ENCODE peak calls at places on chromosome 2, in five cellular contexts. V, E, U, T and W are unnamed samples.

GRCh38 chr2:15893689-15894325 is 46.5 kb upstream of the MYCN start:
- DNase-seq in V (no peak), E (peak), U (no peak), T (no peak), W (no peak)

GRCh38 chr2:13654416-13654815 is 937.7 kb downstream of the TRIB2 start:
- DNase-seq in V (no peak), E (no peak), U (no peak), T (no peak), W (no peak)

GRCh38 chr2:164992818-164993217 is 37.5 kb upstream of the SLC38A11 start:
- DNase-seq in V (peak), E (peak), U (peak), T (peak), W (peak)

GRCh38 chr2:218051908-218052307 is 17.1 kb upstream of the RUFY4 start:
- DNase-seq in V (no peak), E (no peak), U (no peak), T (no peak), W (no peak)

GRCh38 chr2:101608411-101609317 is 88.8 kb upstream of the MAP4K4 start:
- DNase-seq in V (no peak), E (peak), U (no peak), T (no peak), W (no peak)

GRCh38 chr2:29235411-29235810 is 120.2 kb downstream of the CLIP4 start:
- DNase-seq in V (no peak), E (no peak), U (no peak), T (no peak), W (no peak)

GRCh38 chr2:45885111-45885685 is 233.7 kb downstream of the PRKCE start:
- DNase-seq in V (no peak), E (no peak), U (peak), T (no peak), W (no peak)

GRCh38 chr2:196168181-196168580 is 3.2 kb downstream of the STK17B start:
- DNase-seq in V (peak), E (peak), U (no peak), T (no peak), W (no peak)

GRCh38 chr2:112877423-112877822 is 33.5 kb upstream of the IL37 start:
- DNase-seq in V (no peak), E (peak), U (no peak), T (no peak), W (no peak)

GRCh38 chr2:56666758-56667157 is 483.0 kb downstream of the CCDC85A start:
- DNase-seq in V (no peak), E (no peak), U (no peak), T (no peak), W (no peak)

GRCh38 chr2:64797881-64798590 is 144.3 kb upstream of the SERTAD2 start:
- DNase-seq in V (peak), E (peak), U (no peak), T (no peak), W (peak)

GRCh38 chr2:235689427-235689853 is 195.6 kb downstream of the AGAP1 start:
- DNase-seq in V (no peak), E (no peak), U (no peak), T (no peak), W (no peak)

GRCh38 chr2:60882971-60883753 is 1.8 kb downstream of the REL start:
- DNase-seq in V (no peak), E (peak), U (peak), T (no peak), W (no peak)

GRCh38 chr2:233446121-233446520 is 91.8 kb downstream of the DGKD start:
- DNase-seq in V (no peak), E (no peak), U (no peak), T (no peak), W (no peak)

GRCh38 chr2:48369971-48370370 is 160.0 kb upstream of the STON1 start:
- DNase-seq in V (no peak), E (no peak), U (no peak), T (no peak), W (no peak)

GRCh38 chr2:55087930-55088329 is 37.7 kb upstream of the RTN4 start:
- DNase-seq in V (no peak), E (no peak), U (no peak), T (no peak), W (no peak)

GRCh38 chr2:144607899-144608477 is 88.1 kb upstream of the ZEB2 start:
- DNase-seq in V (no peak), E (no peak), U (no peak), T (no peak), W (peak)

GRCh38 chr2:240560480-240561324 is 545 bp downstream of the DUSP28 start:
- DNase-seq in V (peak), E (peak), U (peak), T (peak), W (peak)
- TF ChIP-seq CTCF in V (peak), E (peak), U (no peak), T (peak), W (peak)

GRCh38 chr2:163686289-163686688 is 49.5 kb downstream of the FIGN start:
- DNase-seq in V (no peak), E (no peak), U (no peak), T (no peak), W (no peak)

GRCh38 chr2:163687213-163687612 is 48.6 kb downstream of the FIGN start:
- DNase-seq in V (no peak), E (no peak), U (no peak), T (no peak), W (no peak)

GRCh38 chr2:163682695-163683094 is 53.1 kb downstream of the FIGN start:
- DNase-seq in V (peak), E (peak), U (no peak), T (no peak), W (no peak)

GRCh38 chr2:163681765-163682164 is 54.0 kb downstream of the FIGN start:
- DNase-seq in V (no peak), E (no peak), U (no peak), T (no peak), W (peak)
- TF ChIP-seq CTCF in V (no peak), E (no peak), U (no peak), T (no peak), W (no peak)

GRCh38 chr2:74500578-74500946 is 1.2 kb upstream of the LBX2 start:
- DNase-seq in V (no peak), E (no peak), U (no peak), T (no peak), W (no peak)
- TF ChIP-seq CTCF in V (no peak), E (no peak), U (no peak), T (no peak), W (no peak)

GRCh38 chr2:10078704-10079191 is 1.5 kb downstream of the CYS1 start:
- DNase-seq in V (no peak), E (no peak), U (no peak), T (peak), W (no peak)

GRCh38 chr2:10078001-10078400 is 2.2 kb downstream of the CYS1 start:
- DNase-seq in V (no peak), E (no peak), U (no peak), T (no peak), W (no peak)

GRCh38 chr2:10076511-10076910 is 3.7 kb downstream of the CYS1 start:
- DNase-seq in V (no peak), E (no peak), U (no peak), T (no peak), W (no peak)

GRCh38 chr2:10075571-10076209 is 4.5 kb downstream of the CYS1 start:
- DNase-seq in V (no peak), E (no peak), U (no peak), T (no peak), W (no peak)

DNA sequence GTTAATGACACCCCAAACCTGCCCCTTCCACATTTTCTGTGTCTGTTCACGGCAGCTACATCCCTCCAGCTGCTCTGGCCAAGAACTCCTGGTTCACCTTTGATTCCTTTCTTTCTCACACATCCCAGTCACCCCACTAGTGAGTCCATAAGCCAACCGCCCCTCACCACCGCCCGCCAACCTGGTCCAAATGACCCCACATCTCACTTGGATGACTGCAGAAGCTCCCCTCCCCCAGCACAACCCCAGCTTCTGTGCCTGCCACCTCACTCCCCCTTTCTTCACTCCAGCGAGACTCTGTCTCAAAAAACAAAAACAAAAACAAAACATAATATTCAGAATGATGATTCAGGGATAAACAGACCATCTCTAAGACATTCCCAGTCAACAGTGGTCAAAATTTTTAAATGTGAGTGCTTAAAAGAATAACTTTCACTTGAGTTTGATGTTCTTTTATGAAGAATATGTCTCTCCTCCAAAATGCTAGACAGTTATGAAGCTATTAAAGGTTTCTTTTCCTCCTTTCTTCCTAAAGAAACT is 3.2 kb downstream of the CYS1 start:
- DNase-seq in V (no peak), E (no peak), U (no peak), T (no peak), W (no peak)
- TF ChIP-seq CTCF in V (no peak), E (no peak), U (no peak), T (no peak), W (no peak)

DNA sequence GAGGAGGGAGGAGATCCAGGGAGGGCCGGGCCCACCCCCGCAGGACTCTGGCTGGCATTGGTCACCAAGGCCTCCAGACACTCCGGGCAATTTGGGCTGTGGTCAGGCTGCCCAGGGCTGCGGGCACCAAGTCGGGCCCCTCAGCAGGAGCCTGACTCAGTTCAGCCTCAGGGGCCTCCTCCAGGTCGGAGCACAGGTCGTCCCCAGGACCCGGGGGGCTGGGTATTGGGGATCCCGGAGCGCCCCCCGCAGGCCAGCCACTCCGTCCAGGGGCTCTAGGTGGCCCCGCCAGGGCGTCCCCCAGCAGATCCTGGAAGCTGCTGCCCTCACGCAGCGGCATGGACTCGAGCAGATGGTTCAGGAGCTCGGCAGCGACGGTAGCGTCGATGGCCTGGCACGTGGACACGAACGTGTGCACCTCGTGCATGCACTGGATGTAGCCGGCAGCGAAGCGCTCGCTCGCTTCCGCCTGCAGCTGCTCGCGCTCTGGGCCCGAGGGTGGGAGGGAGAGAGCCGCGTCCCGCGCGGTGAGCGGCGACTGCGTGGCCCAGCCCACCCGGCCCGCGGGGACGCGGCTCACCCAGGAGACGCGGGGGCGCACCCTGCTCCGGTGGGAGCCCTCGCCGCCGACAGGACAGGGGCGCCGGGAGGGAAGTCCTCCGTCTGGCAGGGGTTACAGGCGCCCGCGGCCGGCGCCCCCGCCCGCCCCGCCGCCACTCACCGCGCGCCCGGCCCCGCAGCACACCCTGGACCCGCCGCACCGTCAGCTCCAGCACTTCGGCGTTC is 879 bp downstream of the HES6 start:
- DNase-seq in V (no peak), E (no peak), U (no peak), T (no peak), W (no peak)
- TF ChIP-seq CTCF in V (no peak), E (no peak), U (no peak), T (no peak), W (no peak)

GRCh38 chr2:227363756-227364155 is 15.3 kb downstream of the TM4SF20 start:
- DNase-seq in V (no peak), E (no peak), U (no peak), T (no peak), W (no peak)
- TF ChIP-seq CTCF in V (no peak), E (no peak), U (peak), T (peak), W (no peak)

GRCh38 chr2:52821631-52822030 is 946.0 kb upstream of the CHAC2 start:
- DNase-seq in V (no peak), E (peak), U (no peak), T (no peak), W (no peak)
- TF ChIP-seq CTCF in V (no peak), E (peak), U (no peak), T (no peak), W (peak)

GRCh38 chr2:173493874-173494273 is 139.2 kb downstream of the CDCA7 start:
- DNase-seq in V (no peak), E (peak), U (no peak), T (no peak), W (no peak)
- TF ChIP-seq CTCF in V (no peak), E (peak), U (no peak), T (no peak), W (no peak)